ENCODE peak calls at places on chromosomes 1 and 21, in seven cellular contexts. X is H1, V is sigmoid colon, S is upper lobe of left lung, T is stomach, J is prostate gland, L is HepG2. Y is an unnamed sample.

GRCh38 chr1:6511461-6512244 is 20.2 kb upstream of the PLEKHG5 start:
- DNase-seq in X (no peak), V (no peak), S (no peak), T (no peak), J (no peak), L (no peak), Y (no peak)

GRCh38 chr1:63316540-63316939 is 5.8 kb upstream of the FOXD3 start:
- DNase-seq in X (no peak), V (no peak), S (no peak), T (no peak), J (no peak), L (no peak), Y (no peak)

GRCh38 chr1:157966034-157966671 is 27.3 kb upstream of the KIRREL1 start:
- DNase-seq in X (no peak), V (peak; percentile 74), S (no peak), T (no peak), J (no peak), L (peak; percentile 56), Y (no peak)

GRCh38 chr1:156070523-156070922 is 9.6 kb downstream of the RAB25 start:
- DNase-seq in X (no peak), V (no peak), S (no peak), T (no peak), J (no peak), L (no peak), Y (no peak)

GRCh38 chr1:223248787-223249175 is 105.7 kb upstream of the TLR5 start:
- DNase-seq in X (peak; percentile 17), V (no peak), S (no peak), T (peak; percentile 1), J (no peak), L (no peak), Y (peak; percentile 28)

GRCh38 chr1:77371396-77371795 is 89.6 kb downstream of the AK5 start:
- DNase-seq in X (no peak), V (no peak), S (no peak), T (no peak), J (no peak), L (no peak), Y (no peak)

GRCh38 chr21:27741736-27742135 is 774.8 kb upstream of the ADAMTS5 start:
- DNase-seq in X (no peak), V (no peak), S (no peak), T (no peak), J (no peak), L (no peak), Y (no peak)

GRCh38 chr1:85448358-85448757 is 16.6 kb downstream of the DDAH1 start:
- DNase-seq in X (no peak), V (no peak), S (no peak), T (no peak), J (no peak), L (no peak), Y (no peak)

GRCh38 chr1:38789498-38790169 is 69.9 kb downstream of the RRAGC start:
- DNase-seq in X (peak; percentile 33), V (no peak), S (no peak), T (no peak), J (no peak), L (peak; percentile 5), Y (no peak)

GRCh38 chr1:164310166-164310565 is 248.8 kb upstream of the PBX1 start:
- DNase-seq in X (no peak), V (no peak), S (no peak), T (no peak), J (no peak), L (no peak), Y (no peak)

GRCh38 chr1:199747984-199748383 is 279.5 kb upstream of the NR5A2 start:
- DNase-seq in X (peak; percentile 64), V (no peak), S (no peak), T (no peak), J (no peak), L (no peak), Y (no peak)

GRCh38 chr1:56520202-56520601 is 59.2 kb downstream of the PLPP3 start:
- DNase-seq in X (no peak), V (no peak), S (no peak), T (no peak), J (no peak), L (no peak), Y (no peak)

GRCh38 chr1:36400825-36401601 is 3.3 kb upstream of the LSM10 start:
- DNase-seq in X (peak; percentile 83), V (peak; percentile 87), S (peak; percentile 85), T (peak; percentile 55), J (no peak), L (peak; percentile 93), Y (no peak)

GRCh38 chr1:1346501-1346890 is 2.7 kb downstream of the DVL1 start:
- DNase-seq in X (no peak), V (no peak), S (no peak), T (no peak), J (no peak), L (no peak), Y (no peak)

GRCh38 chr1:1347663-1348419 is 1.4 kb downstream of the DVL1 start:
- DNase-seq in X (peak; percentile 78), V (no peak), S (peak; percentile 76), T (peak; percentile 77), J (no peak), L (peak; percentile 72), Y (no peak)

GRCh38 chr1:1347026-1347595 is 2.1 kb downstream of the DVL1 start:
- DNase-seq in X (no peak), V (no peak), S (no peak), T (no peak), J (no peak), L (no peak), Y (no peak)

GRCh38 chr1:1349256-1350012 is at the start of gene DVL1:
- DNase-seq in X (peak; percentile 85), V (peak; percentile 87), S (peak; percentile 48), T (peak; percentile 61), J (peak; percentile 33), L (no peak), Y (no peak)

DNA sequence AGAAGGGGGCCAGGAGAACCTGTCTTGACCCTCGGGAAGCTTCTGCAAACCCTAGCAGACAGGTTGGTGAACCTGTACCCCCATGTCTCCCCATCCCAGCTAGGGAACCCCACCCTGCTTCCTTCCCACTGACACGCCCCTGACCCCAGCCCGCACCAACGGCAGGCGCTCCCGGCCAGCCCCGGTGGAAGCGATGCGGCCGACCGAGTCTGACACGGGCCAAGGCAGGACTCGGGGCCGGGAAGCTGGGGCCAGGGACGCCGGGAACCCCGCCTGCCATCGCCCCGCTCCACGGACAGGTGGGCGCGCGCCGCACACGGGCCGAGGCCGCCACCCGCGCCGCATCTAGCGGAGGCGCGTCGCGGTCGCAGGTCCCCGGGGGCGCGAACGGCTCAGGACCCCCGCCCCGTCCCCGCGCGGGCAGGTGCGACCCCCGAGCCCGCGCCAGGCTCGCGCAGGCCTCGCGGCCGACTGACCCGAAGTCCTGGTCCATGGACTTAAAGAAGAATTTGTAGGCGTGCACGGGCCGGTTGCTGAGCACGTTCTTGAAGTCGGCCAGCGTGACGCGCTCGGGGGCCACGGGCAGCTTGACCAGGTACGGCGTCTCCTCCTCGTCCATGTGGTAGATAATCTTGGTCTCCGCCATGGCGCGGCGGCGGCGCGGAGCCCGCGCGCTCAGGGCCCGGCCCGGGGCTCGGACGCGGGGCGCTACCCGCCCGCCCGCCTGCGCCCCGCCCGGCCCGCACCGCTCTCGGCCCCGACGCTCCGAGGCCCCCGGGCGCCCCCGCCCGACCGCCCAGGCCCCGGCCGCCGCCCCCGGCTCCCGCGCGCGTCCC is 580 bp downstream of the DVL1 start:
- DNase-seq in X (no peak), V (no peak), S (peak; percentile 47), T (no peak), J (no peak), L (no peak), Y (no peak)
- TF ChIP-seq POLR2A in X (no peak), V (no peak), S (no peak), T (no peak), J (no peak), L (no peak), Y (no peak)

DNA sequence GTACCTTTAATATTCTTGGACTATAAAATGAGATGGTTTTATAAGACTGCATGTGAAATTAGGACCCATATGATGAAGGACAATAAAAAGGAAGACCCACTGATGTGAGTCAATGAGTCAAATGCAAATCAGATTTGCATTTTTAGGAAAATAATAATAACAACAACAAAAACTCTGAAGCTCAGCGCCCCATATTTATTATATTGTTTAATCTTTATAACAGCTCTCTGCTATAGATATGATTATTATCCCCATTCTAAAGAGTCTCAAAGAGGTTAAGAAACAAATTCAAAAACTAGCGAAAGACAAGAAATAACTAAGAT is 850 bp upstream of the SELL start:
- DNase-seq in X (no peak), V (no peak), S (no peak), T (no peak), J (no peak), L (no peak), Y (no peak)
- TF ChIP-seq CTCF in X (no peak), V (no peak), S (no peak), T (no peak), J (no peak), L (no peak), Y (no peak)

DNA sequence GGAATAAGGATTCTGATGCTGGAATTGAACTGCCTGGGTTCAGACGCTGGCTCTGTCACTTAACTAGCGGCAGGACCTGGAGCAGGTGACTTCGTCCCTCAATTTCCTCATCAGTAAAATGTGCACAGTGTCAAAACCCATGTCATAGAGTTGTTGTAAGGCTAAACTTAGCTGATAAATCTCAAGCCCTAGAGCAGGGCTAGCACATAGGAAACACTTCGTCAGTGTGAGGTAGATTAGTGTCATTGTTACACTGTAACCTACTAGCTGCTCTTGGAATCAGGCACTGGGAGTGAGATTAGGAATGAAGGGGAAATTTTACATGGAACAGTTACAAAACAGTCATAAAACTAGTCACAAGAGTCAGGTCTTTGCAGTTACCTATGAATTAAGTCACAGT is 56.1 kb upstream of the ANGPTL1 start:
- DNase-seq in X (no peak), V (no peak), S (no peak), T (no peak), J (no peak), L (no peak), Y (no peak)
- TF ChIP-seq POLR2AphosphoS5 in X (no peak), V (no peak), S (no peak), T (no peak), J (no peak), L (no peak), Y (no peak)

DNA sequence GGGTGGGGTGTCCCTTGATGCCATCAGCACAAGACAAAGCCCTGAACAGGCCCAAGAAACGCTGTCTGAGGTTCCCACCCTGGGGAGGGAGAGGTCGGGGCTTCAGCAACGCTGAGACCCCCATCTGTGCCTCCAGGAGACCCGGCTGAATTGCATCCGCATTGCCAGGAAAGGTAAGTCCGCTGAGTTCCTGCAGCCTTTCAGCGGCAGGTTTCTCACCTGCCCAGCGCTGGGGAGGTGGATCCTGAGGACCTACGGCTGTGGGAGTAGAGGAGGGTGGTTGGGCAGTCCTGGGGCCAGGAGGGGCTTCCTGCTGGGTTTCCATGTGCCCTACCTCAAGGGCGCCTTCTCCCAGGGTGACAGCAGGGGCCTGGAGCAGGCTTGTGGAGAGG is 47.5 kb downstream of the PTPRU start:
- DNase-seq in X (no peak), V (no peak), S (no peak), T (no peak), J (no peak), L (no peak), Y (no peak)
- TF ChIP-seq POLR2A in X (no peak), V (no peak), S (no peak), T (no peak), J (no peak), L (no peak), Y (no peak)

Y was measured in vagina.